ENCODE peak calls at places on chromosomes 6 and 20, in ten cellular contexts. H is foreskin keratinocyte, P is iris pigment epithelial cell, L is NCI-H446, J is HAP-1, T is AG09309, O is KBM-7, X is iPS DF 19.7, I is occipital lobe, A is mesenchymal stem cell. Q is an unnamed sample.

GRCh38 chr6:119587537-119587936 is 238.0 kb upstream of the MAN1A1 start:
- DNase-seq in H (peak), P (peak), A (peak), L (no peak), I (no peak), T (no peak), J (peak), O (no peak), X (no peak), Q (no peak)

GRCh38 chr20:10986586-10986985 is 312.8 kb upstream of the JAG1 start:
- DNase-seq in X (no peak), J (no peak), L (no peak), A (no peak), H (no peak), T (no peak), I (no peak), P (peak), O (no peak), Q (no peak)

GRCh38 chr20:922781-923180 is 6.6 kb upstream of the ANGPT4 start:
- DNase-seq in O (no peak), A (no peak), T (no peak), P (no peak), H (no peak), J (no peak), L (no peak), X (no peak), I (no peak), Q (no peak)

GRCh38 chr6:43883698-43884659 is 114.0 kb downstream of the VEGFA start:
- DNase-seq in T (no peak), P (no peak), X (no peak), O (peak), I (no peak), L (no peak), H (no peak), J (no peak), A (no peak), Q (no peak)

GRCh38 chr20:41408131-41408789 is 41.6 kb upstream of the EMILIN3 start:
- DNase-seq in J (no peak), X (no peak), A (no peak), L (no peak), I (no peak), T (no peak), O (peak), P (no peak), H (no peak), Q (no peak)

GRCh38 chr6:33744001-33744848 is 2.5 kb downstream of the IP6K3 start:
- DNase-seq in O (peak), I (peak), A (peak), T (peak), P (peak), X (peak), H (peak), J (peak), L (peak), Q (peak)

GRCh38 chr20:57426831-57427230 is 35.6 kb downstream of the RBM38 start:
- DNase-seq in J (no peak), I (no peak), O (no peak), A (no peak), X (no peak), T (no peak), P (no peak), L (no peak), H (no peak), Q (no peak)

GRCh38 chr20:49909499-49910339 is 5.6 kb downstream of the SPATA2 start:
- DNase-seq in T (no peak), H (no peak), O (no peak), X (no peak), L (no peak), I (peak), A (no peak), J (peak), P (no peak), Q (no peak)

GRCh38 chr6:106560966-106561740 is 68.1 kb downstream of the RTN4IP1 start:
- DNase-seq in H (peak), X (no peak), A (peak), T (peak), P (peak), I (no peak), L (no peak), O (no peak), J (no peak), Q (no peak)

GRCh38 chr20:63497138-63497945 is 1.5 kb downstream of the EEF1A2 start:
- DNase-seq in O (no peak), L (no peak), I (no peak), P (no peak), J (peak), A (no peak), H (no peak), X (no peak), T (no peak), Q (no peak)

Q was measured in effector CD4-positive, alpha-beta T cell.